ENCODE peak calls at places on chromosomes 4 and X, in seven cellular contexts. One of them, this sample, is unnamed.
A peak's percentile ranks its signal among the peaks of the same experiment; 100 is the strongest.

GRCh38 chrX:3393581-3394111 is 47.2 kb upstream of the MXRA5 start:
- DNase-seq in cardiac fibroblast: no peak
- DNase-seq in fibroblast of villous mesenchyme: peak; percentile 75
- DNase-seq in coronary artery: no peak
- DNase-seq in suprapubic skin: no peak
- DNase-seq in lung: no peak
- DNase-seq in A673: peak; percentile 1
- DNase-seq in this sample: no peak

GRCh38 chr4:164442167-164442566 is 311.8 kb upstream of the SMIM31 start:
- DNase-seq in suprapubic skin: no peak
- DNase-seq in cardiac fibroblast: no peak
- DNase-seq in fibroblast of villous mesenchyme: no peak
- DNase-seq in A673: peak; percentile 41
- DNase-seq in coronary artery: no peak
- DNase-seq in lung: no peak
- DNase-seq in this sample: no peak

GRCh38 chr4:68365068-68365467 is 15.2 kb upstream of the YTHDC1 start:
- DNase-seq in lung: no peak
- DNase-seq in cardiac fibroblast: no peak
- DNase-seq in A673: no peak
- DNase-seq in suprapubic skin: no peak
- DNase-seq in fibroblast of villous mesenchyme: no peak
- DNase-seq in coronary artery: no peak
- DNase-seq in this sample: no peak

GRCh38 chr4:45484740-45485139 is 639.1 kb downstream of the GABRG1 start:
- DNase-seq in A673: no peak
- DNase-seq in coronary artery: no peak
- DNase-seq in fibroblast of villous mesenchyme: no peak
- DNase-seq in cardiac fibroblast: no peak
- DNase-seq in suprapubic skin: no peak
- DNase-seq in lung: no peak
- DNase-seq in this sample: no peak

GRCh38 chr4:4860381-4860802 is 927 bp downstream of the MSX1 start:
- DNase-seq in cardiac fibroblast: no peak
- DNase-seq in A673: peak; percentile 44
- DNase-seq in suprapubic skin: no peak
- DNase-seq in coronary artery: no peak
- DNase-seq in lung: no peak
- DNase-seq in fibroblast of villous mesenchyme: peak; percentile 51
- DNase-seq in this sample: no peak

GRCh38 chr4:12122316-12122715 is 693.6 kb upstream of the HS3ST1 start:
- DNase-seq in A673: no peak
- DNase-seq in fibroblast of villous mesenchyme: no peak
- DNase-seq in suprapubic skin: no peak
- DNase-seq in lung: no peak
- DNase-seq in coronary artery: no peak
- DNase-seq in cardiac fibroblast: no peak
- DNase-seq in this sample: no peak

GRCh38 chrX:43958529-43958928 is 14.7 kb downstream of the NDP start:
- DNase-seq in cardiac fibroblast: peak; percentile 86
- DNase-seq in lung: no peak
- DNase-seq in suprapubic skin: no peak
- DNase-seq in fibroblast of villous mesenchyme: peak; percentile 82
- DNase-seq in coronary artery: no peak
- DNase-seq in A673: peak; percentile 92
- DNase-seq in this sample: peak; percentile 34

GRCh38 chrX:154321624-154322023 is 26.0 kb downstream of the TKTL1 start:
- DNase-seq in A673: no peak
- DNase-seq in fibroblast of villous mesenchyme: no peak
- DNase-seq in suprapubic skin: no peak
- DNase-seq in coronary artery: no peak
- DNase-seq in cardiac fibroblast: no peak
- DNase-seq in lung: no peak
- DNase-seq in this sample: no peak

GRCh38 chrX:134735015-134735414 is 76.7 kb upstream of the PLAC1 start:
- DNase-seq in suprapubic skin: no peak
- DNase-seq in A673: peak; percentile 15
- DNase-seq in fibroblast of villous mesenchyme: no peak
- DNase-seq in cardiac fibroblast: no peak
- DNase-seq in coronary artery: no peak
- DNase-seq in lung: no peak
- DNase-seq in this sample: no peak

GRCh38 chr4:46274717-46275116 is 115.2 kb downstream of the GABRA2 start:
- DNase-seq in cardiac fibroblast: no peak
- DNase-seq in suprapubic skin: no peak
- DNase-seq in fibroblast of villous mesenchyme: no peak
- DNase-seq in coronary artery: no peak
- DNase-seq in A673: peak; percentile 25
- DNase-seq in lung: no peak
- DNase-seq in this sample: no peak

GRCh38 chrX:19198448-19198847 is 76.2 kb upstream of the ADGRG2 start:
- DNase-seq in lung: no peak
- DNase-seq in coronary artery: no peak
- DNase-seq in suprapubic skin: no peak
- DNase-seq in A673: no peak
- DNase-seq in fibroblast of villous mesenchyme: no peak
- DNase-seq in cardiac fibroblast: no peak
- DNase-seq in this sample: no peak

GRCh38 chrX:8738588-8739189 is 6.8 kb upstream of the ANOS1 start:
- DNase-seq in lung: peak; percentile 58
- DNase-seq in coronary artery: no peak
- DNase-seq in fibroblast of villous mesenchyme: peak; percentile 36
- DNase-seq in suprapubic skin: no peak
- DNase-seq in cardiac fibroblast: peak; percentile 49
- DNase-seq in A673: peak; percentile 65
- DNase-seq in this sample: no peak

GRCh38 chr4:146237092-146237491 is 22.8 kb downstream of the REELD1 start:
- DNase-seq in A673: no peak
- DNase-seq in suprapubic skin: no peak
- DNase-seq in fibroblast of villous mesenchyme: no peak
- DNase-seq in lung: no peak
- DNase-seq in cardiac fibroblast: no peak
- DNase-seq in coronary artery: no peak
- DNase-seq in this sample: no peak

GRCh38 chr4:15920723-15921591 is 17.6 kb downstream of the FGFBP1 start:
- DNase-seq in cardiac fibroblast: peak; percentile 98
- DNase-seq in lung: peak; percentile 84
- DNase-seq in suprapubic skin: no peak
- DNase-seq in coronary artery: no peak
- DNase-seq in A673: peak; percentile 84
- DNase-seq in fibroblast of villous mesenchyme: peak; percentile 91
- DNase-seq in this sample: peak; percentile 95

GRCh38 chrX:132748909-132749308 is 209.5 kb downstream of the HS6ST2 start:
- DNase-seq in cardiac fibroblast: no peak
- DNase-seq in coronary artery: no peak
- DNase-seq in suprapubic skin: no peak
- DNase-seq in lung: no peak
- DNase-seq in A673: no peak
- DNase-seq in fibroblast of villous mesenchyme: no peak
- DNase-seq in this sample: no peak

GRCh38 chrX:10636337-10636736 is 16.0 kb upstream of the MID1 start:
- DNase-seq in coronary artery: no peak
- DNase-seq in suprapubic skin: no peak
- DNase-seq in cardiac fibroblast: peak; percentile 79
- DNase-seq in fibroblast of villous mesenchyme: peak; percentile 54
- DNase-seq in lung: peak; percentile 32
- DNase-seq in A673: peak; percentile 46
- DNase-seq in this sample: no peak

GRCh38 chr4:183798249-183798920 is 106.7 kb upstream of the STOX2 start:
- DNase-seq in cardiac fibroblast: no peak
- DNase-seq in fibroblast of villous mesenchyme: no peak
- DNase-seq in suprapubic skin: no peak
- DNase-seq in A673: no peak
- DNase-seq in coronary artery: no peak
- DNase-seq in lung: peak; percentile 34
- DNase-seq in this sample: no peak

GRCh38 chr4:28772066-28772465 is 1911.4 kb downstream of the STIM2 start:
- DNase-seq in A673: peak; percentile 54
- DNase-seq in coronary artery: no peak
- DNase-seq in fibroblast of villous mesenchyme: peak; percentile 56
- DNase-seq in cardiac fibroblast: peak; percentile 73
- DNase-seq in lung: no peak
- DNase-seq in suprapubic skin: no peak
- DNase-seq in this sample: peak; percentile 34

GRCh38 chrX:19152762-19153161 is 30.5 kb upstream of the ADGRG2 start:
- DNase-seq in fibroblast of villous mesenchyme: no peak
- DNase-seq in suprapubic skin: no peak
- DNase-seq in coronary artery: no peak
- DNase-seq in A673: no peak
- DNase-seq in cardiac fibroblast: peak; percentile 9
- DNase-seq in lung: no peak
- DNase-seq in this sample: no peak

GRCh38 chrX:108018659-108019381 is 26.0 kb upstream of the VSIG1 start:
- DNase-seq in A673: no peak
- DNase-seq in suprapubic skin: no peak
- DNase-seq in cardiac fibroblast: no peak
- DNase-seq in coronary artery: no peak
- DNase-seq in lung: no peak
- DNase-seq in fibroblast of villous mesenchyme: no peak
- DNase-seq in this sample: no peak

GRCh38 chr4:72569719-72570235 is 756 bp upstream of the ADAMTS3 start:
- DNase-seq in lung: no peak
- DNase-seq in suprapubic skin: no peak
- DNase-seq in A673: no peak
- DNase-seq in cardiac fibroblast: peak; percentile 2
- DNase-seq in coronary artery: no peak
- DNase-seq in fibroblast of villous mesenchyme: peak; percentile 6
- DNase-seq in this sample: no peak

GRCh38 chr4:183495182-183495581 is 9.7 kb upstream of the ING2 start:
- DNase-seq in coronary artery: no peak
- DNase-seq in fibroblast of villous mesenchyme: no peak
- DNase-seq in lung: no peak
- DNase-seq in A673: peak; percentile 38
- DNase-seq in suprapubic skin: no peak
- DNase-seq in cardiac fibroblast: no peak
- DNase-seq in this sample: no peak

GRCh38 chrX:30488092-30488491 is 89.5 kb downstream of the TASL start:
- DNase-seq in cardiac fibroblast: peak; percentile 32
- DNase-seq in suprapubic skin: no peak
- DNase-seq in A673: peak; percentile 66
- DNase-seq in lung: no peak
- DNase-seq in coronary artery: no peak
- DNase-seq in fibroblast of villous mesenchyme: peak; percentile 12
- DNase-seq in this sample: no peak

GRCh38 chr4:70023218-70023617 is 5.0 kb upstream of the HTN3 start:
- DNase-seq in lung: no peak
- DNase-seq in fibroblast of villous mesenchyme: no peak
- DNase-seq in coronary artery: no peak
- DNase-seq in A673: no peak
- DNase-seq in cardiac fibroblast: no peak
- DNase-seq in suprapubic skin: no peak
- DNase-seq in this sample: no peak

DNA sequence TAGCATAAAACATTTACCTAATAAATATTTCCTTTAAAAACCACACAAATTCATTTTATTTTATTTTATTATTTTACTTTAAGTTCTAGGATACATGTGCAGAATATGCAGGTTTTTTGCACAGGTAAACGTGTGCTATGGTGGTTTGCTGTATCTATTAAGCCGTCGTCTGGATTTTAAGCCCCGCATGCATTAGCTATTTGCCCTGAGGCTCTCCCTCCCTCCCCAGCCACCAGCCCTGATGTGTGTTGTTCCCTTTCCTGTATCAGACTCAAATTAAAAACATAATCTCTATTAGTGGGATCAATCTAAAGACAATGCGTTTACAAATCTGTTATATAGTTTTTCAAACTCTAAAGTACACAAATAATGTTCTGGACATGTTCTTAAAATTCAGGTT is 1.2 kb upstream of the HTN3 start:
- DNase-seq in A673: no peak
- DNase-seq in lung: no peak
- DNase-seq in coronary artery: no peak
- DNase-seq in fibroblast of villous mesenchyme: no peak
- DNase-seq in cardiac fibroblast: no peak
- DNase-seq in suprapubic skin: no peak
- DNase-seq in this sample: no peak
- TF ChIP-seq CTCF in A673: no peak
- TF ChIP-seq CTCF in lung: no peak
- TF ChIP-seq CTCF in coronary artery: no peak
- TF ChIP-seq CTCF in fibroblast of villous mesenchyme: no peak
- TF ChIP-seq CTCF in cardiac fibroblast: no peak
- TF ChIP-seq CTCF in suprapubic skin: no peak
- TF ChIP-seq CTCF in this sample: no peak

GRCh38 chr4:185567828-185568442 is 32.6 kb upstream of the PDLIM3 start:
- DNase-seq in A673: no peak
- DNase-seq in fibroblast of villous mesenchyme: no peak
- DNase-seq in cardiac fibroblast: peak; percentile 61
- DNase-seq in lung: peak; percentile 49
- DNase-seq in coronary artery: no peak
- DNase-seq in suprapubic skin: no peak
- DNase-seq in this sample: peak; percentile 63
- H3K4me3 ChIP-seq in A673: no peak overlapping the region
- H3K4me3 ChIP-seq in fibroblast of villous mesenchyme: no peak overlapping the region
- H3K4me3 ChIP-seq in cardiac fibroblast: no peak overlapping the region
- H3K4me3 ChIP-seq in lung: no peak overlapping the region
- H3K4me3 ChIP-seq in coronary artery: peak overlapping the region; percentile 26
- H3K4me3 ChIP-seq in suprapubic skin: no peak overlapping the region
- H3K4me3 ChIP-seq in this sample: no peak overlapping the region

GRCh38 chrX:81489987-81490386 is 288.1 kb downstream of the SH3BGRL start:
- DNase-seq in A673: peak; percentile 4
- DNase-seq in cardiac fibroblast: peak; percentile 6
- DNase-seq in suprapubic skin: no peak
- DNase-seq in fibroblast of villous mesenchyme: peak; percentile 0
- DNase-seq in coronary artery: no peak
- DNase-seq in lung: no peak
- DNase-seq in this sample: no peak
- TF ChIP-seq CTCF in A673: no peak
- TF ChIP-seq CTCF in cardiac fibroblast: no peak
- TF ChIP-seq CTCF in suprapubic skin: no peak
- TF ChIP-seq CTCF in fibroblast of villous mesenchyme: no peak
- TF ChIP-seq CTCF in coronary artery: no peak
- TF ChIP-seq CTCF in lung: no peak
- TF ChIP-seq CTCF in this sample: no peak

DNA sequence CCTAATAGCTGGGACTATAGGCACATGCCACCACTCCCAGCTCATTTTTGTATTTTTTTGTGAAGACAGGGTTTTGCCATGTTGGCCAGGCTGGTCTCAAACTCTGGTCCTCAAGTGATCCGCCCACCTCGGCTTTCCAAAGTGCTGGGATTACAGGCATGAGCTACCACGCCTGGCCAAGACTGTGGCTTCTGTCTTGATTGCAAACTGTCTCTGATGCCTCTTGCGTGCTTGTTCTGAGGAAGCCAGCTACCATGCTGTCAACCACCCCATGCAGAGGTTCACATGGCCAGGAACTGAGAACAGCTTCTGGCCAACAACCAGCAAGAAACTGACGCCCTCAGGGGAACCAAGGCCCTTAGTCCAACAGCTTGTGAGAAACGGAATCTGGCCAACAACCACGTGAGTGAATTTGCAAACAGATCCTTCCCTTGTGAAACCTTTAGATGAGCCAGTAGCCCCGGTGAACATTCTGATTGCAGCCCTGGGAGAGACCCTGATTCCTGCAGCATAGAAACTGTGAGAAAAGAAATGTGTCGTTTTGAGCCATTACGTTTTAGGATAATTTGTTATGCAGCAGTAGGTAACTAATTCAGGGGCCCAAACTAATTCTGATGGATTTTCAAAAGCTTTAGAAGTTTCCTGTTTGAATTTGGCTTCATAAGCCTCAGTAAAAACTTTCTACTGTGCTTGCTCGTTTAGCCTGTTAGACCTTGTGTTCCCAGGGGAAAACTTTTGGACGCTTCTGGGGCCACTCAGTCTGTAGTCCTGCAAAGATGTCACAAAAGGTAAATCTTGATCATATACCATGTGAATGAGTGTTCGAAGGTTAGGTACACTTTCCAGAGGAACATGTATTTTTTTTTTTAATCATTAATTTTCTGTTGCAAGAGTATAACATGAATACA is 71.0 kb downstream of the SUPT20HL2 start:
- DNase-seq in suprapubic skin: peak; percentile 80
- DNase-seq in coronary artery: peak; percentile 77
- DNase-seq in A673: peak; percentile 58
- DNase-seq in cardiac fibroblast: peak; percentile 86
- DNase-seq in lung: no peak
- DNase-seq in fibroblast of villous mesenchyme: peak; percentile 79
- DNase-seq in this sample: peak; percentile 29
- H3K4me3 ChIP-seq in suprapubic skin: no peak overlapping the region
- H3K4me3 ChIP-seq in coronary artery: no peak overlapping the region
- H3K4me3 ChIP-seq in A673: no peak overlapping the region
- H3K4me3 ChIP-seq in cardiac fibroblast: no peak overlapping the region
- H3K4me3 ChIP-seq in lung: no peak overlapping the region
- H3K4me3 ChIP-seq in fibroblast of villous mesenchyme: no peak overlapping the region
- H3K4me3 ChIP-seq in this sample: no peak overlapping the region